ENCODE peak calls at places on chromosomes 2 and 18, in ten cellular contexts. One of them, this sample, is unnamed.

GRCh38 chr2:121386102-121386501 is 101.1 kb upstream of the TFCP2L1 start:
- DNase-seq in lower lobe of right lung: no peak
- DNase-seq in GM12865: no peak
- DNase-seq in AG09309: no peak
- DNase-seq in bronchial epithelial cell: no peak
- DNase-seq in cardiac fibroblast: no peak
- DNase-seq in brain microvascular endothelial cell: no peak
- DNase-seq in spleen: no peak
- DNase-seq in AG04449: no peak
- DNase-seq in heart left ventricle: no peak
- DNase-seq in this sample: no peak

GRCh38 chr18:6628189-6628588 is 101.3 kb upstream of the ARHGAP28 start:
- DNase-seq in lower lobe of right lung: no peak
- DNase-seq in GM12865: no peak
- DNase-seq in AG09309: no peak
- DNase-seq in bronchial epithelial cell: no peak
- DNase-seq in cardiac fibroblast: no peak
- DNase-seq in brain microvascular endothelial cell: no peak
- DNase-seq in spleen: no peak
- DNase-seq in AG04449: no peak
- DNase-seq in heart left ventricle: no peak
- DNase-seq in this sample: peak

GRCh38 chr2:7773362-7773973 is 856.3 kb downstream of the RNF144A start:
- DNase-seq in lower lobe of right lung: peak
- DNase-seq in GM12865: peak
- DNase-seq in AG09309: no peak
- DNase-seq in bronchial epithelial cell: peak
- DNase-seq in cardiac fibroblast: no peak
- DNase-seq in brain microvascular endothelial cell: no peak
- DNase-seq in spleen: no peak
- DNase-seq in AG04449: no peak
- DNase-seq in heart left ventricle: no peak
- DNase-seq in this sample: no peak

GRCh38 chr18:50473896-50474295 is 86.0 kb upstream of the MAPK4 start:
- DNase-seq in lower lobe of right lung: no peak
- DNase-seq in GM12865: no peak
- DNase-seq in AG09309: no peak
- DNase-seq in bronchial epithelial cell: no peak
- DNase-seq in cardiac fibroblast: no peak
- DNase-seq in brain microvascular endothelial cell: no peak
- DNase-seq in spleen: no peak
- DNase-seq in AG04449: no peak
- DNase-seq in heart left ventricle: no peak
- DNase-seq in this sample: no peak

GRCh38 chr2:240930096-240930630 is 24.0 kb downstream of the CROCC2 start:
- DNase-seq in lower lobe of right lung: peak
- DNase-seq in GM12865: no peak
- DNase-seq in AG09309: no peak
- DNase-seq in bronchial epithelial cell: no peak
- DNase-seq in cardiac fibroblast: no peak
- DNase-seq in brain microvascular endothelial cell: no peak
- DNase-seq in spleen: no peak
- DNase-seq in AG04449: no peak
- DNase-seq in heart left ventricle: peak
- DNase-seq in this sample: no peak

GRCh38 chr18:79905389-79905911 is 46.0 kb downstream of the SLC66A2 start:
- DNase-seq in lower lobe of right lung: peak
- DNase-seq in GM12865: no peak
- DNase-seq in AG09309: no peak
- DNase-seq in bronchial epithelial cell: peak
- DNase-seq in cardiac fibroblast: no peak
- DNase-seq in brain microvascular endothelial cell: no peak
- DNase-seq in spleen: peak
- DNase-seq in AG04449: no peak
- DNase-seq in heart left ventricle: peak
- DNase-seq in this sample: peak

GRCh38 chr2:217222511-217222910 is 362.6 kb upstream of the TNP1 start:
- DNase-seq in lower lobe of right lung: no peak
- DNase-seq in GM12865: peak
- DNase-seq in AG09309: no peak
- DNase-seq in bronchial epithelial cell: no peak
- DNase-seq in cardiac fibroblast: no peak
- DNase-seq in brain microvascular endothelial cell: no peak
- DNase-seq in spleen: no peak
- DNase-seq in AG04449: no peak
- DNase-seq in heart left ventricle: no peak
- DNase-seq in this sample: no peak

GRCh38 chr2:46873632-46874068 is 42.0 kb downstream of the MCFD2 start:
- DNase-seq in lower lobe of right lung: no peak
- DNase-seq in GM12865: no peak
- DNase-seq in AG09309: peak
- DNase-seq in bronchial epithelial cell: peak
- DNase-seq in cardiac fibroblast: peak
- DNase-seq in brain microvascular endothelial cell: peak
- DNase-seq in spleen: no peak
- DNase-seq in AG04449: peak
- DNase-seq in heart left ventricle: peak
- DNase-seq in this sample: peak

GRCh38 chr2:178177066-178177679 is 17.1 kb upstream of the OSBPL6 start:
- DNase-seq in lower lobe of right lung: no peak
- DNase-seq in GM12865: no peak
- DNase-seq in AG09309: peak
- DNase-seq in bronchial epithelial cell: peak
- DNase-seq in cardiac fibroblast: peak
- DNase-seq in brain microvascular endothelial cell: peak
- DNase-seq in spleen: no peak
- DNase-seq in AG04449: no peak
- DNase-seq in heart left ventricle: no peak
- DNase-seq in this sample: peak

GRCh38 chr18:49944681-49945080 is 131.3 kb upstream of the ACAA2 start:
- DNase-seq in lower lobe of right lung: no peak
- DNase-seq in GM12865: peak
- DNase-seq in AG09309: no peak
- DNase-seq in bronchial epithelial cell: no peak
- DNase-seq in cardiac fibroblast: peak
- DNase-seq in brain microvascular endothelial cell: no peak
- DNase-seq in spleen: no peak
- DNase-seq in AG04449: no peak
- DNase-seq in heart left ventricle: no peak
- DNase-seq in this sample: peak

GRCh38 chr18:23586249-23587196 is at the start of gene NPC1:
- DNase-seq in lower lobe of right lung: peak
- DNase-seq in GM12865: peak
- DNase-seq in AG09309: peak
- DNase-seq in bronchial epithelial cell: peak
- DNase-seq in cardiac fibroblast: peak
- DNase-seq in brain microvascular endothelial cell: peak
- DNase-seq in spleen: peak
- DNase-seq in AG04449: no peak
- DNase-seq in heart left ventricle: peak
- DNase-seq in this sample: peak
- TF ChIP-seq CTCF in lower lobe of right lung: peak
- TF ChIP-seq CTCF in GM12865: peak
- TF ChIP-seq CTCF in AG09309: peak
- TF ChIP-seq CTCF in bronchial epithelial cell: peak
- TF ChIP-seq CTCF in cardiac fibroblast: peak
- TF ChIP-seq CTCF in brain microvascular endothelial cell: peak
- TF ChIP-seq CTCF in spleen: peak
- TF ChIP-seq CTCF in AG04449: peak
- TF ChIP-seq CTCF in heart left ventricle: peak
- TF ChIP-seq CTCF in this sample: peak

GRCh38 chr2:10042301-10043161 is 819 bp upstream of the KLF11 start:
- DNase-seq in lower lobe of right lung: peak
- DNase-seq in GM12865: no peak
- DNase-seq in AG09309: no peak
- DNase-seq in bronchial epithelial cell: no peak
- DNase-seq in cardiac fibroblast: peak
- DNase-seq in brain microvascular endothelial cell: peak
- DNase-seq in spleen: peak
- DNase-seq in AG04449: no peak
- DNase-seq in heart left ventricle: peak
- DNase-seq in this sample: peak
- H3K4me3 ChIP-seq in lower lobe of right lung: peak
- H3K4me3 ChIP-seq in GM12865: peak
- H3K4me3 ChIP-seq in AG09309: peak
- H3K4me3 ChIP-seq in bronchial epithelial cell: peak
- H3K4me3 ChIP-seq in cardiac fibroblast: peak
- H3K4me3 ChIP-seq in brain microvascular endothelial cell: peak
- H3K4me3 ChIP-seq in spleen: peak
- H3K4me3 ChIP-seq in AG04449: peak
- H3K4me3 ChIP-seq in heart left ventricle: peak
- H3K4me3 ChIP-seq in this sample: peak

GRCh38 chr2:28390241-28390856 is 2.3 kb upstream of the FOSL2 start:
- DNase-seq in lower lobe of right lung: peak
- DNase-seq in GM12865: peak
- DNase-seq in AG09309: peak
- DNase-seq in bronchial epithelial cell: peak
- DNase-seq in cardiac fibroblast: peak
- DNase-seq in brain microvascular endothelial cell: peak
- DNase-seq in spleen: peak
- DNase-seq in AG04449: peak
- DNase-seq in heart left ventricle: peak
- DNase-seq in this sample: peak
- TF ChIP-seq CTCF in lower lobe of right lung: no peak
- TF ChIP-seq CTCF in GM12865: no peak
- TF ChIP-seq CTCF in AG09309: no peak
- TF ChIP-seq CTCF in bronchial epithelial cell: peak
- TF ChIP-seq CTCF in cardiac fibroblast: peak
- TF ChIP-seq CTCF in brain microvascular endothelial cell: peak
- TF ChIP-seq CTCF in spleen: no peak
- TF ChIP-seq CTCF in AG04449: peak
- TF ChIP-seq CTCF in heart left ventricle: peak
- TF ChIP-seq CTCF in this sample: peak

GRCh38 chr2:32516567-32516966 is 111.3 kb upstream of the TTC27 start:
- DNase-seq in lower lobe of right lung: no peak
- DNase-seq in GM12865: no peak
- DNase-seq in AG09309: no peak
- DNase-seq in bronchial epithelial cell: no peak
- DNase-seq in cardiac fibroblast: no peak
- DNase-seq in brain microvascular endothelial cell: no peak
- DNase-seq in spleen: no peak
- DNase-seq in AG04449: no peak
- DNase-seq in heart left ventricle: no peak
- DNase-seq in this sample: no peak
- H3K4me3 ChIP-seq in lower lobe of right lung: no peak
- H3K4me3 ChIP-seq in GM12865: no peak
- H3K4me3 ChIP-seq in AG09309: no peak
- H3K4me3 ChIP-seq in bronchial epithelial cell: no peak
- H3K4me3 ChIP-seq in cardiac fibroblast: no peak
- H3K4me3 ChIP-seq in brain microvascular endothelial cell: no peak
- H3K4me3 ChIP-seq in spleen: no peak
- H3K4me3 ChIP-seq in AG04449: no peak
- H3K4me3 ChIP-seq in heart left ventricle: no peak
- H3K4me3 ChIP-seq in this sample: no peak

DNA sequence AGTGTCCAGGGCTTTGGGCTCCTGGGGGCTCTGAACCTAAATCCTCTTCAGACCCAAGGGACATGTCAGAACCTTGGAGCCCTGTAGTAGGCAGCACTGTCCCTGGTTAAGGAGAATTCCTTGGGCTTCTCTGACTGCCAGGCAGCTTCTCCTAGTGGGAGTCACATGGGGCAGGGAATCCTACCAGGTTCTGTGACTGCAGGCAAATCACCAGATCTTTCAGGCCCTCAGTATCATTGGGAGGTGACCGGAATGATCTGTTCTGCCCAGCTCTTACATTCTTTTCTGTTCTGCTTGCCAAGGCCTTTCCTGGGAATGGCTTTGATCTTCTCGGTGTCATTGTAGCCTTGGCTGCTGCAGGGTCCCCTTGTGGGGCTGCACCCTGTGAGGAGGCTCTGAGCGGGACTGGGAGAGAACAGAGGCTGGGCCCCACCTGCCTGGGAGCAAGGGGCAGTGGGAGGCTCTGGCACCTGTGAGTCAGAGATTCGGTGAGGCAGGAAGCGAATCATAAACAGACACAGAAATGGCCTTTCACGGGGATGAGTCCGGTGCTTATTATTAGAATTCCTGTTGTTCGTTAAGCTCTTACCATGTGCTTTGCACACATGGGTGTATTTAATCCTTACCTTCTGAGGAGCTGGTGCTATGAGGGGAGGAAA is 14.1 kb downstream of the CEP68 start:
- DNase-seq in lower lobe of right lung: no peak
- DNase-seq in GM12865: no peak
- DNase-seq in AG09309: no peak
- DNase-seq in bronchial epithelial cell: peak
- DNase-seq in cardiac fibroblast: peak
- DNase-seq in brain microvascular endothelial cell: no peak
- DNase-seq in spleen: no peak
- DNase-seq in AG04449: no peak
- DNase-seq in heart left ventricle: no peak
- DNase-seq in this sample: peak
- TF ChIP-seq CTCF in lower lobe of right lung: peak
- TF ChIP-seq CTCF in GM12865: no peak
- TF ChIP-seq CTCF in AG09309: peak
- TF ChIP-seq CTCF in bronchial epithelial cell: no peak
- TF ChIP-seq CTCF in cardiac fibroblast: peak
- TF ChIP-seq CTCF in brain microvascular endothelial cell: peak
- TF ChIP-seq CTCF in spleen: no peak
- TF ChIP-seq CTCF in AG04449: peak
- TF ChIP-seq CTCF in heart left ventricle: peak
- TF ChIP-seq CTCF in this sample: peak

DNA sequence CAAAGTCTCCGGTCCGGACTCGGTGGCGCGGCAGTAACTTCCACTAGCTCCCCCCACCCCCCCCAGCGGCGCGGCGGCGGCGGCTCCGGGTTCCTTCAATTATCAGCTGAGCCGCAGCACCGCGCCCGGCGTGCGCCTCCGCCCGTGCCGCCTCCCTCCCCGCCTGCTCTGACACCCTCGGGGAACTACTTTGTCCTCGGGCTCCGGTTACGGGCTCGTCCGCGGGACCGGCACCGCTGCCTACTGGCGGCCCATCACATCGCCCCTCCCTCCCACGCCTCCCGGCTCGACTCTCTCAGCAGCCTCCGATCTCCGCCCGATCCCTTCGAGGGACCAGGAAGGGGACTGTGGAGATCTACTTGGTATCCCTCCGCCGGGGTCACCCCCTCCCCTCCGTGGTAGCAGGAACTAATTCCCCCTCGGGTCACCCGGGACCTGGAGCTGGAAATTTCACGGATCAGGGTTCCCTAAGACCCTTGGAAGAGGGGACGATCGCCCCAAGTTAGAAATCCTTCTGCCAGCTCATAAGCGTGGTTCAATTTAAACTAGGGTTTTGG is at the start of gene TRIP12:
- DNase-seq in lower lobe of right lung: peak
- DNase-seq in GM12865: peak
- DNase-seq in AG09309: peak
- DNase-seq in bronchial epithelial cell: peak
- DNase-seq in cardiac fibroblast: peak
- DNase-seq in brain microvascular endothelial cell: peak
- DNase-seq in spleen: peak
- DNase-seq in AG04449: peak
- DNase-seq in heart left ventricle: peak
- DNase-seq in this sample: peak
- H3K4me3 ChIP-seq in lower lobe of right lung: peak
- H3K4me3 ChIP-seq in GM12865: peak
- H3K4me3 ChIP-seq in AG09309: peak
- H3K4me3 ChIP-seq in bronchial epithelial cell: peak
- H3K4me3 ChIP-seq in cardiac fibroblast: peak
- H3K4me3 ChIP-seq in brain microvascular endothelial cell: peak
- H3K4me3 ChIP-seq in spleen: peak
- H3K4me3 ChIP-seq in AG04449: peak
- H3K4me3 ChIP-seq in heart left ventricle: peak
- H3K4me3 ChIP-seq in this sample: peak

GRCh38 chr2:172484253-172484652 is 56.9 kb downstream of the ITGA6 start:
- DNase-seq in lower lobe of right lung: no peak
- DNase-seq in GM12865: peak
- DNase-seq in AG09309: no peak
- DNase-seq in bronchial epithelial cell: peak
- DNase-seq in cardiac fibroblast: peak
- DNase-seq in brain microvascular endothelial cell: no peak
- DNase-seq in spleen: no peak
- DNase-seq in AG04449: no peak
- DNase-seq in heart left ventricle: no peak
- DNase-seq in this sample: peak
- TF ChIP-seq CTCF in lower lobe of right lung: no peak
- TF ChIP-seq CTCF in GM12865: peak
- TF ChIP-seq CTCF in AG09309: peak
- TF ChIP-seq CTCF in bronchial epithelial cell: no peak
- TF ChIP-seq CTCF in cardiac fibroblast: peak
- TF ChIP-seq CTCF in brain microvascular endothelial cell: peak
- TF ChIP-seq CTCF in spleen: peak
- TF ChIP-seq CTCF in AG04449: no peak
- TF ChIP-seq CTCF in heart left ventricle: peak
- TF ChIP-seq CTCF in this sample: peak

This sample was measured in choroid plexus epithelial cell.